ENCODE peak calls at places on chromosomes 7 and 10, in five cellular contexts. J, T, U, X and Z are unnamed samples.

GRCh38 chr7:108328174-108328651 is 128.0 kb downstream of the NRCAM start:
- DNase-seq in U (no peak), T (no peak), J (no peak), X (no peak), Z (no peak)

GRCh38 chr7:55427800-55428199 is 62.7 kb downstream of the LANCL2 start:
- DNase-seq in T (no peak), J (no peak), X (no peak), U (no peak), Z (no peak)

GRCh38 chr7:36119005-36119711 is 33.9 kb upstream of the EEPD1 start:
- DNase-seq in U (no peak), X (peak), T (no peak), J (no peak), Z (no peak)

GRCh38 chr7:135966341-135967043 is 10.7 kb downstream of the MTPN start:
- DNase-seq in T (no peak), J (no peak), U (no peak), X (no peak), Z (no peak)

GRCh38 chr7:39656415-39656814 is 33.0 kb downstream of the RALA start:
- DNase-seq in J (no peak), T (no peak), X (no peak), U (no peak), Z (no peak)

GRCh38 chr7:1555813-1556540 is at the start of gene TMEM184A:
- DNase-seq in J (peak), X (no peak), T (peak), U (peak), Z (no peak)

GRCh38 chr7:130921391-130922180 is 187.6 kb upstream of the KLF14 start:
- DNase-seq in J (no peak), T (no peak), U (no peak), X (no peak), Z (no peak)

GRCh38 chr10:44724415-44725174 is 186.5 kb upstream of the TMEM72 start:
- DNase-seq in T (no peak), J (no peak), X (no peak), U (no peak), Z (no peak)

GRCh38 chr7:116630932-116631449 is 41.0 kb upstream of the MET start:
- DNase-seq in U (no peak), X (peak), J (no peak), T (no peak), Z (no peak)

GRCh38 chr7:139995034-139995915 is 67.5 kb downstream of the PARP12 start:
- DNase-seq in T (no peak), U (no peak), J (no peak), X (no peak), Z (no peak)

GRCh38 chr10:16242859-16243613 is 193.8 kb upstream of the PTER start:
- DNase-seq in T (no peak), J (no peak), X (no peak), U (no peak), Z (no peak)

GRCh38 chr10:25934673-25935139 is 677 bp downstream of the MYO3A start:
- DNase-seq in X (no peak), J (no peak), U (no peak), T (no peak), Z (no peak)

GRCh38 chr7:157408258-157409101 is 71.7 kb downstream of the DNAJB6 start:
- DNase-seq in T (no peak), J (no peak), U (no peak), X (no peak), Z (no peak)

GRCh38 chr10:132721725-132722124 is 64.2 kb downstream of the NKX6-2 start:
- DNase-seq in T (no peak), X (no peak), J (no peak), U (no peak), Z (no peak)

GRCh38 chr10:50512214-50512595 is 111.6 kb downstream of the SGMS1 start:
- DNase-seq in J (no peak), U (no peak), T (no peak), X (no peak), Z (no peak)

GRCh38 chr7:142503036-142503435 is 245.2 kb upstream of the PRSS58 start:
- DNase-seq in X (no peak), U (no peak), J (no peak), T (no peak), Z (no peak)

GRCh38 chr7:33550363-33550762 is 355.0 kb upstream of the BMPER start:
- DNase-seq in X (no peak), T (no peak), J (no peak), U (no peak), Z (no peak)

GRCh38 chr10:106981461-106981850 is 183.1 kb downstream of the SORCS1 start:
- DNase-seq in T (no peak), U (no peak), X (no peak), J (no peak), Z (no peak)

GRCh38 chr7:7438851-7439250 is 96.8 kb downstream of the COL28A1 start:
- DNase-seq in T (no peak), X (peak), J (no peak), U (no peak), Z (peak)

GRCh38 chr10:21183025-21183424 is 285.9 kb upstream of the NEBL start:
- DNase-seq in T (no peak), U (no peak), J (no peak), X (no peak), Z (no peak)